ENCODE peak calls at places on chromosomes 12 and 14, in eight cellular contexts. Q, X, V, R, L, C, M and F are unnamed samples.
A peak's percentile ranks its signal among the peaks of the same experiment; 100 is the strongest.

GRCh38 chr14:61562321-61563161 is 132.8 kb upstream of the HIF1A start:
- DNase-seq in Q (no peak), X (no peak), V (no peak), R (peak; percentile 78), L (no peak), C (peak; percentile 22), M (no peak), F (peak; percentile 93)

GRCh38 chr14:70188608-70189540 is at the start of gene SLC8A3:
- DNase-seq in Q (peak; percentile 53), X (peak; percentile 20), V (no peak), R (no peak), L (no peak), C (no peak), M (no peak), F (peak; percentile 59)

GRCh38 chr14:58765375-58765774 is 127.6 kb downstream of the DACT1 start:
- DNase-seq in Q (no peak), X (no peak), V (no peak), R (no peak), L (no peak), C (no peak), M (no peak), F (no peak)

GRCh38 chr12:109757671-109758265 is 44.1 kb downstream of the FAM222A start:
- DNase-seq in Q (no peak), X (no peak), V (peak; percentile 23), R (no peak), L (no peak), C (no peak), M (peak; percentile 7), F (no peak)

GRCh38 chr12:46946137-46946536 is 120.3 kb upstream of the SLC38A4 start:
- DNase-seq in Q (no peak), X (no peak), V (no peak), R (no peak), L (no peak), C (no peak), M (no peak), F (peak; percentile 36)

GRCh38 chr12:14921218-14921617 is 17.1 kb downstream of the ERP27 start:
- DNase-seq in Q (no peak), X (no peak), V (no peak), R (no peak), L (no peak), C (no peak), M (no peak), F (no peak)

GRCh38 chr12:39920647-39921046 is 185.2 kb downstream of the SLC2A13 start:
- DNase-seq in Q (no peak), X (no peak), V (no peak), R (no peak), L (no peak), C (no peak), M (no peak), F (no peak)

GRCh38 chr12:118874698-118875548 is 106.4 kb upstream of the SRRM4 start:
- DNase-seq in Q (peak; percentile 68), X (no peak), V (no peak), R (no peak), L (no peak), C (no peak), M (no peak), F (no peak)

GRCh38 chr12:115771601-115772000 is 505.9 kb downstream of the MED13L start:
- DNase-seq in Q (no peak), X (no peak), V (no peak), R (no peak), L (no peak), C (no peak), M (no peak), F (no peak)
- H3K27me3 ChIP-seq in Q (no peaks in the 10 kb centered on the region), X (no peaks in the 10 kb centered on the region), V (no peaks in the 10 kb centered on the region), R (no peaks in the 10 kb centered on the region), L (no peaks in the 10 kb centered on the region), C (no peaks in the 10 kb centered on the region), M (no peaks in the 10 kb centered on the region), F (peaks cover 5% of the 10 kb centered on the region)

DNA sequence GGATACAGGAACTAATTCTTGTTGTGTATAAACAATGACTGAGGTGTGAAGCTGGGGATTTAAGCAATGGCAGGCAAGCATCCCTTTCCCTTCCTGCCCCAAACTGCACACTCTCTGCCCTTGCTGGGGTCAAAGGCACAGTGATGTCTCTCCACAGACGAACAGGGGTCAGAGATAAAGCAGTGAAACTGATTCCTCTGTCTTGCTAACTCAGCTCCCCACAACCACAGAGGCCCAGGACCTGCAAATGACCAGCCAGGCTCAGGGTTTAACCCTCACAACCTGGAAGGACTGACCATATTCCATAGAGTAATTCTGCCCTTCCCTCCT is 67.2 kb downstream of the CCDC88C start:
- DNase-seq in Q (no peak), X (no peak), V (no peak), R (no peak), L (no peak), C (no peak), M (no peak), F (no peak)
- H3K4me3 ChIP-seq in Q (no peak overlapping the region), X (no peak overlapping the region), V (peak overlapping the region; percentile 40), R (no peak overlapping the region), L (no peak overlapping the region), C (peak overlapping the region; percentile 62), M (no peak overlapping the region), F (no peak overlapping the region)

DNA sequence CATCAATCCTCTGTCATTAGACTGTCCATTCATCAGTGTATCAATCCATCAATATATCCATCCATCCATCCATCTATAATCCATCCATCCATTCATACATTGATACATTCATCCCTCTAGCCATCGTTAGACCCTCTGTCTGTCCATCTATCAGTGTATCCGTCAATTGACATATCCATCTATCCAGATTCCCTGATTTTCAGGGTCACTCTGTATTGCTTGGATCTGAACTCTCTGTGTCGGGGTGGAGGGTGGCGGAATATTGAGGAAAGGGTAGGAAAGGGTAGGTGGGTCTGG is 17.1 kb downstream of the SDSL start:
- DNase-seq in Q (no peak), X (no peak), V (no peak), R (no peak), L (no peak), C (no peak), M (no peak), F (no peak)
- H3K27me3 ChIP-seq in Q (no peaks in the 10 kb centered on the region), X (no peaks in the 10 kb centered on the region), V (no peaks in the 10 kb centered on the region), R (no peaks in the 10 kb centered on the region), L (no peaks in the 10 kb centered on the region), C (no peaks in the 10 kb centered on the region), M (no peaks in the 10 kb centered on the region), F (peaks cover 69% of the 10 kb centered on the region)

DNA sequence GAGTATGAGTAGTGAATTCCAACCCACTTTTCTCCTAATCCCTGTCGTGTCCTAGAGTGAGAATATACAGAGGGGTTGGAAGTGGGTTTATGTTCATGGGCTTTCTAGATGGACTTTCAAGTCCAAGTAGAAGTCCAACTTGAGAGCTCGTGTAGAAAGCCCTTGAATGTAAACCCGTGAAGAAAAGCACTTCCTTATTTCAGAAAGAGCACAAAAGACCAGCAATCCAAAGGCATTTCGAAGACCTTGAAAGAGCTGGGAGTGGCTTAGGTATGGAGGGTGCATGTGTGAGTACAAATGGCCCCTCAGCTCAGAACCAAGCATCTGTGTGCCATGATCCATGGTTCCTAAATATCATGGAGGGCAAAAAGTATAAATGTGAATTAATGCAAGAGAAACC is 160.7 kb downstream of the ETV6 start:
- DNase-seq in Q (no peak), X (no peak), V (no peak), R (no peak), L (no peak), C (no peak), M (no peak), F (no peak)
- H3K4me3 ChIP-seq in Q (no peak overlapping the region), X (no peak overlapping the region), V (no peak overlapping the region), R (no peak overlapping the region), L (no peak overlapping the region), C (no peak overlapping the region), M (no peak overlapping the region), F (no peak overlapping the region)

GRCh38 chr12:52682381-52682660 is 2.1 kb upstream of the KRT1 start:
- DNase-seq in Q (no peak), X (no peak), V (no peak), R (no peak), L (no peak), C (no peak), M (no peak), F (no peak)

GRCh38 chr12:52683575-52684300 is 3.5 kb upstream of the KRT1 start:
- DNase-seq in Q (no peak), X (no peak), V (no peak), R (no peak), L (no peak), C (no peak), M (no peak), F (no peak)

GRCh38 chr12:52681551-52682380 is 1.6 kb upstream of the KRT1 start:
- DNase-seq in Q (no peak), X (no peak), V (no peak), R (no peak), L (no peak), C (peak; percentile 11), M (no peak), F (no peak)

GRCh38 chr12:52684431-52684830 is 4.2 kb upstream of the KRT1 start:
- DNase-seq in Q (no peak), X (no peak), V (no peak), R (no peak), L (no peak), C (no peak), M (no peak), F (no peak)

DNA sequence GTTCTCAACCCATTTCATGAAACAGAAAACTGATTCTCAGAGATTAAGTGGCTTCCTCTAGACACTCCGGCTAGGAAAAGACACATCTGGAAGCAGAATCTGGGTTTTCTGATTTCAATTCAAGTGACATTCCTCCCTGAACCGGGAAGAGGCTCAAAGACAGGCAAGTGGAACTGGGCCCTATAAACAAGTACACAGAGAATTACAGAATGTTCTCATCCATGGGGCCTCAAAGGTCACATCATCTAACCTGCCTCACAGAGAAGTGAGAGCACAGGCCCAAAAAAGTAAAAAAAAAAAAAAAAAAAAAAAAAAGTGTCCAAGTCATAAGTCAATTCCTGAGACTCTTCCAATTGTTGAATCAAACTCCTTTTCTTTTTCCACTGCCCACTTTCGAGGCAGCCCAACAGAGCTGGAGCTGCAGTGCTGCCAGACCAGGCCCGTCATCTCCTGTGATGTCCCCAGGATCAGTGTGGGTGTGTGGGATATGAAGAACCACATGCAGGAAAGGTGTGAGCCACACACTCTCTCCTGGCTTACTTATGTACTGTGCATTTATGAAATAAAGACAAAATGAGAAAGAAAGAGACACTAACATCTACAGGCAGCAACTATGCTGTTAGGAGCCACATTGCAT is 2.8 kb upstream of the KRT1 start:
- DNase-seq in Q (no peak), X (no peak), V (no peak), R (no peak), L (no peak), C (no peak), M (no peak), F (no peak)
- H3K27me3 ChIP-seq in Q (peaks cover 13% of the 10 kb centered on the region), X (peaks cover 5% of the 10 kb centered on the region), V (no peaks in the 10 kb centered on the region), R (no peaks in the 10 kb centered on the region), L (peaks cover 3% of the 10 kb centered on the region), C (no peaks in the 10 kb centered on the region), M (no peaks in the 10 kb centered on the region), F (peaks cover 82% of the 10 kb centered on the region)

GRCh38 chr12:1795221-1795784 is 25.1 kb upstream of the LRTM2 start:
- DNase-seq in Q (no peak), X (no peak), V (peak; percentile 47), R (no peak), L (peak; percentile 29), C (no peak), M (no peak), F (no peak)
- H3K4me3 ChIP-seq in Q (no peak overlapping the region), X (no peak overlapping the region), V (peak overlapping the region; percentile 81), R (no peak overlapping the region), L (no peak overlapping the region), C (no peak overlapping the region), M (no peak overlapping the region), F (peak overlapping the region; percentile 57)